ENCODE peak calls at places on chromosome 6, in ten cellular contexts. G is Calu3, N is lower leg skin, A is GM23338, B is psoas muscle, J is dorsolateral prefrontal cortex, E is fibroblast of mammary gland, P is nephron progenitor cell, S is GM13977, T is cardiac fibroblast. F is an unnamed sample.

GRCh38 chr6:33215761-33216649 is 7.7 kb downstream of the RING1 start:
- DNase-seq in G (no peak), N (peak), A (no peak), B (no peak), J (no peak), E (no peak), P (no peak), S (no peak), T (no peak), F (no peak)

GRCh38 chr6:163554663-163555062 is 140.1 kb downstream of the QKI start:
- DNase-seq in G (peak), N (peak), A (peak), B (peak), J (peak), E (peak), P (peak), S (peak), T (peak), F (no peak)

GRCh38 chr6:154683756-154684523 is 49.3 kb upstream of the SCAF8 start:
- DNase-seq in G (no peak), N (no peak), A (no peak), B (no peak), J (no peak), E (peak), P (no peak), S (peak), T (peak), F (no peak)

GRCh38 chr6:7742214-7742613 is 16.3 kb downstream of the BMP6 start:
- DNase-seq in G (no peak), N (no peak), A (no peak), B (no peak), J (no peak), E (no peak), P (no peak), S (no peak), T (no peak), F (no peak)

GRCh38 chr6:87012743-87013142 is 75.4 kb downstream of the HTR1E start:
- DNase-seq in G (no peak), N (no peak), A (no peak), B (no peak), J (no peak), E (no peak), P (no peak), S (no peak), T (no peak), F (no peak)

GRCh38 chr6:46290916-46291633 is 120.3 kb upstream of the ENPP5 start:
- DNase-seq in G (no peak), N (no peak), A (peak), B (no peak), J (no peak), E (no peak), P (no peak), S (no peak), T (no peak), F (no peak)

GRCh38 chr6:10962673-10963072 is 75.8 kb downstream of the SYCP2L start:
- DNase-seq in G (no peak), N (no peak), A (no peak), B (no peak), J (no peak), E (peak), P (no peak), S (peak), T (peak), F (no peak)

GRCh38 chr6:108661430-108661829 is 100.7 kb downstream of the FOXO3 start:
- DNase-seq in G (no peak), N (no peak), A (no peak), B (no peak), J (no peak), E (peak), P (no peak), S (no peak), T (peak), F (no peak)

GRCh38 chr6:167904791-167905190 is 78.1 kb downstream of the AFDN start:
- DNase-seq in G (no peak), N (no peak), A (peak), B (no peak), J (no peak), E (no peak), P (no peak), S (no peak), T (no peak), F (no peak)

GRCh38 chr6:145148392-145149175 is 586.7 kb downstream of the EPM2A start:
- DNase-seq in G (peak), N (no peak), A (peak), B (no peak), J (no peak), E (peak), P (no peak), S (no peak), T (peak), F (no peak)

GRCh38 chr6:142855877-142856606 is 88.9 kb downstream of the HIVEP2 start:
- DNase-seq in G (no peak), N (no peak), A (no peak), B (no peak), J (no peak), E (no peak), P (no peak), S (no peak), T (no peak), F (no peak)

GRCh38 chr6:137976430-137976829 is 109.4 kb downstream of the TNFAIP3 start:
- DNase-seq in G (no peak), N (no peak), A (no peak), B (no peak), J (no peak), E (no peak), P (no peak), S (no peak), T (no peak), F (no peak)

GRCh38 chr6:112502348-112503130 is 155.4 kb downstream of the RFPL4B start:
- DNase-seq in G (no peak), N (no peak), A (peak), B (no peak), J (no peak), E (peak), P (no peak), S (no peak), T (peak), F (no peak)

GRCh38 chr6:50030777-50031562 is 9.2 kb upstream of the DEFB110 start:
- DNase-seq in G (no peak), N (no peak), A (peak), B (no peak), J (no peak), E (peak), P (peak), S (peak), T (no peak), F (no peak)

GRCh38 chr6:123564363-123564762 is 72.4 kb downstream of the TRDN start:
- DNase-seq in G (no peak), N (no peak), A (no peak), B (no peak), J (no peak), E (no peak), P (no peak), S (no peak), T (no peak), F (no peak)

GRCh38 chr6:24721461-24722215 is 2.7 kb upstream of the C6orf62 start:
- DNase-seq in G (no peak), N (peak), A (no peak), B (no peak), J (peak), E (peak), P (no peak), S (peak), T (peak), F (peak)

GRCh38 chr6:159098636-159099106 is 53.9 kb upstream of the TAGAP start:
- DNase-seq in G (no peak), N (peak), A (no peak), B (no peak), J (no peak), E (no peak), P (no peak), S (peak), T (no peak), F (no peak)

GRCh38 chr6:136060052-136060451 is 190.1 kb downstream of the MTFR2 start:
- DNase-seq in G (no peak), N (no peak), A (no peak), B (no peak), J (no peak), E (no peak), P (no peak), S (no peak), T (no peak), F (no peak)

GRCh38 chr6:152916035-152916434 is 66.8 kb downstream of the FBXO5 start:
- DNase-seq in G (no peak), N (no peak), A (no peak), B (no peak), J (no peak), E (no peak), P (no peak), S (no peak), T (no peak), F (no peak)
- TF ChIP-seq CTCF in G (no peak), N (no peak), A (no peak), B (no peak), J (no peak), E (no peak), P (no peak), S (no peak), T (no peak), F (no peak)

DNA sequence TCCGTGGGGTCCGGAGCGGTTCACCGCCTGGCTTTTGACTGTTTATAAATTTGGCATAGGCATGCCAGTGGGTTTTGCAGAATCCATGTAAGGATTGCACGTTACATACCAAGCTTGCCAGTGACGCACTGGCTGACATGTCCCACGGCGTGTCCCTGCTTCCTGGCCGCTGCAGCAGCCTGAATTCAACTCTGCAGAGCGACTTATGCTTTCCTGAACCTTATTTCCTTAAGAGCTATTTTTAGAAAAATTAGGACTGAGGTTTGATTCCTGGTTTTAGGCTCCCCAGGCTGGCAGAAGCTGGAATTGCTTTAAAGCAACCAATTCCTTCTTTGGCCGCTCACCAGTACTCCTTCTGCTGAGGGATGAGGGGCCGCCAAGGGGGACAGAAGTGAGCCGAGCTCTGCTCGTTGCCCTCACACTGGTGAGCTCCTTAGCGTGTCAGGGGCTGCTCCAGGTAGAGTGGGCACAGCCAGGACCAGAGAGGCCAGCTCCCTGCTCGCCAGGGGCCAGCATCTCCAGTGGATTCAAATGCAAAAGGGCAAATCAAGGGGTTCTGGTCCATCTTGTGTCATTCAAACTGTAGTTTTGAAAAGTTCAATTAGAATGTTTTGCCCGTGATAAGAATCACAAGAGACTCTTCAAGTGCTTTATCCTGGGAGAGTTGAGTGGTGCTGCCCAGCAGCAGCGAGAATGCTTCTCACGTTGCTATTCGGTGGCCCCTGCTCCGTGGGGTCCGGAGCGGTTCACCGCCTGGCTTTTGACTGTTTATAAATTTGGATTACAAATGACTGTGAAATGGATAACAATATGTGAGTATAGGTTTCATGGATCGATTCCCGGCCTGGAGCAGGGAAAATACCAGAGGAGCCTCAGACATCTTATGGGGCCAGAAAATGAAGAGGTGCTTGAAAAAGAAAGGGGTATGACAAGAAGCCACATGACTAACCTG is 17.5 kb upstream of the IRF4 start:
- DNase-seq in G (no peak), N (no peak), A (peak), B (no peak), J (no peak), E (no peak), P (no peak), S (no peak), T (peak), F (no peak)
- TF ChIP-seq CTCF in G (no peak), N (no peak), A (peak), B (no peak), J (peak), E (no peak), P (no peak), S (no peak), T (no peak), F (no peak)

GRCh38 chr6:157143885-157144795 is 179.2 kb downstream of the TMEM242 start:
- DNase-seq in G (no peak), N (no peak), A (peak), B (no peak), J (no peak), E (peak), P (no peak), S (no peak), T (peak), F (no peak)

GRCh38 chr6:157145656-157146285 is 177.5 kb downstream of the TMEM242 start:
- DNase-seq in G (no peak), N (no peak), A (no peak), B (no peak), J (no peak), E (peak), P (no peak), S (no peak), T (peak), F (no peak)

GRCh38 chr6:157143171-157143884 is 180.0 kb downstream of the TMEM242 start:
- DNase-seq in G (no peak), N (no peak), A (no peak), B (no peak), J (no peak), E (peak), P (no peak), S (no peak), T (peak), F (no peak)

GRCh38 chr6:157148391-157149323 is 174.7 kb downstream of the TMEM242 start:
- DNase-seq in G (no peak), N (no peak), A (no peak), B (peak), J (peak), E (peak), P (no peak), S (no peak), T (peak), F (peak)

GRCh38 chr6:157144861-157145260 is 178.5 kb downstream of the TMEM242 start:
- DNase-seq in G (no peak), N (no peak), A (no peak), B (no peak), J (no peak), E (no peak), P (no peak), S (no peak), T (no peak), F (peak)
- TF ChIP-seq CTCF in G (no peak), N (no peak), A (no peak), B (no peak), J (no peak), E (no peak), P (no peak), S (no peak), T (no peak), F (no peak)

DNA sequence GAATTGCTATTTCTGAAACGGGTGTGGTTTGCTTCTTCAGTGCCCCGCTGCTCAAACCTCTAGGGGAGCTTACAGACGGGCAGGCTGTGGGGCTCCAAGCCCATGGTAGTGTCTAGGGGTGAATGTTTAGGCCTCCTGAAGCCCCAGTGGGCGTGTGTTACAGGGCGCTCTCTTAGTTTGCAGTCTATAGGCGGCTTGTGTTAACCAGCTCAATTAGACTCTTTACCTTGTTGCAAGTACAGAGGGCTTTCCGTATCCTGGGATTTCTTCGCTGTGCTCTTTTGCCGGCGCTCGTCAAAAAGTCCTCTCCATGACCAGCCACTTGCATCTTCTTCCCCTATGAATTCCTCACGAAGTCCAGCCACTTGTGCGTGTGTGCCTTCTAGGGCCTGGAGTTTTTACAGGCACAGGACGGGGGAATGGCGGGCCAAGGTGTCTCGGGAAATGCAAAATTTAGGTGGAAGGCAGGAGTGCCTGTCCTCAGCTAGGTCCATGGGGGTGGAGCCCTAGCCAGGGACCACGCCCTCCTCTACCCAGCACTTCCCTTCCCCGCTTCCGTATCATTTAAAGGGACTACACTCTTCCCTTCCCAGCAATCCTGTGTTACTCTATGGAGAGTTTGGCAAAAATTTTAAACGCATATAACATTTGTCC is 94.5 kb downstream of the HTR1B start:
- DNase-seq in G (peak), N (no peak), A (peak), B (peak), J (no peak), E (peak), P (peak), S (no peak), T (peak), F (no peak)
- TF ChIP-seq CTCF in G (no peak), N (no peak), A (no peak), B (no peak), J (no peak), E (no peak), P (no peak), S (no peak), T (peak), F (no peak)

GRCh38 chr6:41939091-41939847 is 2.3 kb downstream of the CCND3 start:
- DNase-seq in G (no peak), N (peak), A (peak), B (peak), J (no peak), E (peak), P (peak), S (no peak), T (peak), F (no peak)
- TF ChIP-seq CTCF in G (no peak), N (no peak), A (peak), B (no peak), J (no peak), E (no peak), P (no peak), S (no peak), T (no peak), F (no peak)

GRCh38 chr6:157339432-157339831 is 16.1 kb upstream of the TMEM242 start:
- DNase-seq in G (no peak), N (no peak), A (peak), B (no peak), J (no peak), E (no peak), P (no peak), S (no peak), T (no peak), F (no peak)
- TF ChIP-seq CTCF in G (no peak), N (no peak), A (peak), B (no peak), J (no peak), E (no peak), P (no peak), S (peak), T (no peak), F (no peak)

GRCh38 chr6:121442591-121442990 is 7.1 kb downstream of the GJA1 start:
- DNase-seq in G (no peak), N (no peak), A (peak), B (no peak), J (no peak), E (no peak), P (no peak), S (no peak), T (no peak), F (no peak)
- TF ChIP-seq CTCF in G (no peak), N (no peak), A (no peak), B (no peak), J (no peak), E (no peak), P (no peak), S (no peak), T (no peak), F (no peak)

GRCh38 chr6:5080574-5080973 is 4.6 kb upstream of the PPP1R3G start:
- DNase-seq in G (no peak), N (no peak), A (no peak), B (no peak), J (no peak), E (no peak), P (no peak), S (no peak), T (no peak), F (no peak)

GRCh38 chr6:5079692-5080091 is 5.4 kb upstream of the PPP1R3G start:
- DNase-seq in G (no peak), N (no peak), A (no peak), B (no peak), J (no peak), E (no peak), P (no peak), S (no peak), T (no peak), F (no peak)

GRCh38 chr6:5081182-5081581 is 4.0 kb upstream of the PPP1R3G start:
- DNase-seq in G (no peak), N (no peak), A (no peak), B (no peak), J (no peak), E (no peak), P (no peak), S (no peak), T (no peak), F (no peak)

GRCh38 chr6:5076931-5077330 is 8.2 kb upstream of the PPP1R3G start:
- DNase-seq in G (no peak), N (no peak), A (no peak), B (no peak), J (no peak), E (no peak), P (no peak), S (no peak), T (no peak), F (no peak)

GRCh38 chr6:5078121-5078695 is 6.9 kb upstream of the PPP1R3G start:
- DNase-seq in G (no peak), N (no peak), A (no peak), B (no peak), J (no peak), E (peak), P (no peak), S (peak), T (peak), F (no peak)
- TF ChIP-seq CTCF in G (no peak), N (no peak), A (peak), B (no peak), J (no peak), E (peak), P (no peak), S (peak), T (peak), F (no peak)

DNA sequence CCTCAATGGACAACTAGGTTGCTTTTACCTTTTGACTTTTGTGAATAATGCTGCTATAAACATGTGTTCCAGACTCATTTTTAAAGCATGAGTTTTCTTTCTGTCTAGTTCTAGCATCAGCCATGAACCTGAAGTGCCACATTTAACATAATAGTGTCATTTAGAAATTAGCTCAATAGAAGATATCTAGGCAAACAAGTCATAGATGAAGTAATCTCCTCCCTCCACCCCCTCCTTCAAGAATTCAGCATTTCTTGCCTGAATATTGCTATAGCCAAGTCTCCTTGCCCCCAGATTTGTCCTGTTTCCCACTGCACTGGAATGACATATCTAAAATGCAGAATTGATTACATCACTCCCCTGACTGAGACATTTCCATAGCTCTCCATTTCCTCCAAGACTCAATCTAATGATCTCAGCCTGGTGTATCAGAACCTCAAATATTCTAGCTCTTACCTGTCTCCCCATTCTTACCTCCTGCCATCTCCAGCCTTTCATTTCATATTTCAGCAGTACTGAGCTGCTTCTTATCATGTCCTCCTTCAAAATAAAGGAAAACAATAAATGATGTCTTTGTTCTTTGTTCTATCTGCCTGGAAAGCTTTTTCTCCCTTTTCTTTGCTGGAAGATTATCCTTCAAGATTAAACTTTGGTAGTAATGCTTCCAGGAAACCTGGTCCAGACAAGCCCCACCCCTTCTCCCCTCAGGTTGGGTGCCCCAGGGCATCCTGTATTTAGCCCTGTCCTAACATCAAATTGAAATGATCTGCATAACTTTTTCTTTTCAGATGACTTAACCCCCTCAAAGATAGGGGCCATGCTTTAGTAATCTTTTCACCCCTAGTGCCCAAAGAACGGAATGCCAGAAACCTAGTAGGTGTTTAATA is 135.1 kb upstream of the BACH2 start:
- DNase-seq in G (no peak), N (no peak), A (no peak), B (no peak), J (no peak), E (no peak), P (no peak), S (no peak), T (no peak), F (no peak)
- TF ChIP-seq CTCF in G (no peak), N (no peak), A (no peak), B (no peak), J (no peak), E (no peak), P (no peak), S (no peak), T (no peak), F (no peak)